ENCODE peak calls at places on chromosomes 3 and 15, in four cellular contexts. One of them, this sample, is unnamed.

GRCh38 chr15:29942144-29942543 is 119.9 kb upstream of the TJP1 start:
- DNase-seq in AG04450: no peak
- DNase-seq in mammary epithelial cell: no peak
- DNase-seq in heart right ventricle: no peak
- DNase-seq in this sample: no peak

GRCh38 chr15:97867870-97868269 is 92.6 kb upstream of the ARRDC4 start:
- DNase-seq in AG04450: no peak
- DNase-seq in mammary epithelial cell: no peak
- DNase-seq in heart right ventricle: no peak
- DNase-seq in this sample: no peak

GRCh38 chr3:52892625-52893311 is 4.6 kb downstream of the STIMATE start:
- DNase-seq in AG04450: no peak
- DNase-seq in mammary epithelial cell: no peak
- DNase-seq in heart right ventricle: no peak
- DNase-seq in this sample: no peak

GRCh38 chr3:99409961-99410360 is 228.4 kb upstream of the COL8A1 start:
- DNase-seq in AG04450: no peak
- DNase-seq in mammary epithelial cell: no peak
- DNase-seq in heart right ventricle: no peak
- DNase-seq in this sample: no peak

GRCh38 chr3:120566243-120566980 is 29.7 kb upstream of the NDUFB4 start:
- DNase-seq in AG04450: no peak
- DNase-seq in mammary epithelial cell: no peak
- DNase-seq in heart right ventricle: no peak
- DNase-seq in this sample: no peak

GRCh38 chr3:147407495-147408179 is 1.3 kb upstream of the ZIC4 start:
- DNase-seq in AG04450: no peak
- DNase-seq in mammary epithelial cell: no peak
- DNase-seq in heart right ventricle: no peak
- DNase-seq in this sample: no peak

GRCh38 chr3:115438799-115439198 is 184.5 kb upstream of the GAP43 start:
- DNase-seq in AG04450: no peak
- DNase-seq in mammary epithelial cell: no peak
- DNase-seq in heart right ventricle: no peak
- DNase-seq in this sample: no peak

GRCh38 chr15:35455201-35455600 is 90.8 kb downstream of the DPH6 start:
- DNase-seq in AG04450: no peak
- DNase-seq in mammary epithelial cell: no peak
- DNase-seq in heart right ventricle: no peak
- DNase-seq in this sample: peak; percentile 23

GRCh38 chr3:197353867-197354180 is 55.4 kb upstream of the DLG1 start:
- DNase-seq in AG04450: no peak
- DNase-seq in mammary epithelial cell: no peak
- DNase-seq in heart right ventricle: no peak
- DNase-seq in this sample: peak; percentile 10

GRCh38 chr3:67389176-67389575 is 265.2 kb downstream of the SUCLG2 start:
- DNase-seq in AG04450: no peak
- DNase-seq in mammary epithelial cell: no peak
- DNase-seq in heart right ventricle: no peak
- DNase-seq in this sample: no peak

GRCh38 chr3:136882575-136882974 is 20.6 kb downstream of the NCK1 start:
- DNase-seq in AG04450: no peak
- DNase-seq in mammary epithelial cell: no peak
- DNase-seq in heart right ventricle: no peak
- DNase-seq in this sample: no peak

GRCh38 chr3:197241173-197241572 is 57.2 kb downstream of the DLG1 start:
- DNase-seq in AG04450: no peak
- DNase-seq in mammary epithelial cell: no peak
- DNase-seq in heart right ventricle: no peak
- DNase-seq in this sample: no peak

GRCh38 chr15:66864086-66864830 is 162.2 kb downstream of the SMAD6 start:
- DNase-seq in AG04450: no peak
- DNase-seq in mammary epithelial cell: no peak
- DNase-seq in heart right ventricle: no peak
- DNase-seq in this sample: no peak

GRCh38 chr15:65069779-65070546 is 2.2 kb upstream of the RASL12 start:
- DNase-seq in AG04450: no peak
- DNase-seq in mammary epithelial cell: no peak
- DNase-seq in heart right ventricle: peak; percentile 36
- DNase-seq in this sample: no peak

GRCh38 chr3:127899769-127900168 is 15.3 kb upstream of the KBTBD12 start:
- DNase-seq in AG04450: no peak
- DNase-seq in mammary epithelial cell: no peak
- DNase-seq in heart right ventricle: no peak
- DNase-seq in this sample: no peak

GRCh38 chr3:184715943-184716651 is 4.2 kb upstream of the MAGEF1 start:
- DNase-seq in AG04450: no peak
- DNase-seq in mammary epithelial cell: no peak
- DNase-seq in heart right ventricle: no peak
- DNase-seq in this sample: peak; percentile 82

GRCh38 chr3:140863481-140864084 is 78.1 kb upstream of the SLC25A36 start:
- DNase-seq in AG04450: no peak
- DNase-seq in mammary epithelial cell: peak; percentile 43
- DNase-seq in heart right ventricle: peak; percentile 58
- DNase-seq in this sample: peak; percentile 33

GRCh38 chr3:156906275-156906674 is 80.1 kb downstream of the LEKR1 start:
- DNase-seq in AG04450: no peak
- DNase-seq in mammary epithelial cell: no peak
- DNase-seq in heart right ventricle: no peak
- DNase-seq in this sample: no peak

GRCh38 chr3:142645236-142645793 is 49.1 kb downstream of the PLS1 start:
- DNase-seq in AG04450: no peak
- DNase-seq in mammary epithelial cell: peak; percentile 92
- DNase-seq in heart right ventricle: no peak
- DNase-seq in this sample: peak; percentile 29

GRCh38 chr3:43417133-43417532 is 130.8 kb downstream of the SNRK start:
- DNase-seq in AG04450: no peak
- DNase-seq in mammary epithelial cell: no peak
- DNase-seq in heart right ventricle: no peak
- DNase-seq in this sample: no peak

GRCh38 chr15:31267161-31268107 is 59.2 kb upstream of the KLF13 start:
- DNase-seq in AG04450: no peak
- DNase-seq in mammary epithelial cell: no peak
- DNase-seq in heart right ventricle: peak; percentile 2
- DNase-seq in this sample: no peak

GRCh38 chr15:77033417-77033728 is 37.5 kb downstream of the TSPAN3 start:
- DNase-seq in AG04450: no peak
- DNase-seq in mammary epithelial cell: no peak
- DNase-seq in heart right ventricle: no peak
- DNase-seq in this sample: no peak

GRCh38 chr15:25065286-25065685 is 110.5 kb downstream of the SNRPN start:
- DNase-seq in AG04450: no peak
- DNase-seq in mammary epithelial cell: no peak
- DNase-seq in heart right ventricle: no peak
- DNase-seq in this sample: no peak

GRCh38 chr15:25068696-25069095 is 113.9 kb downstream of the SNRPN start:
- DNase-seq in AG04450: no peak
- DNase-seq in mammary epithelial cell: no peak
- DNase-seq in heart right ventricle: no peak
- DNase-seq in this sample: no peak

GRCh38 chr15:25065876-25066275 is 111.1 kb downstream of the SNRPN start:
- DNase-seq in AG04450: no peak
- DNase-seq in mammary epithelial cell: no peak
- DNase-seq in heart right ventricle: no peak
- DNase-seq in this sample: no peak

GRCh38 chr15:25066708-25067107 is 111.9 kb downstream of the SNRPN start:
- DNase-seq in AG04450: no peak
- DNase-seq in mammary epithelial cell: no peak
- DNase-seq in heart right ventricle: no peak
- DNase-seq in this sample: no peak

GRCh38 chr15:25067725-25068309 is 113.0 kb downstream of the SNRPN start:
- DNase-seq in AG04450: no peak
- DNase-seq in mammary epithelial cell: no peak
- DNase-seq in heart right ventricle: no peak
- DNase-seq in this sample: no peak
- H3K9me3 ChIP-seq in AG04450: peaks cover 100% of the 10 kb centered on the region
- H3K9me3 ChIP-seq in mammary epithelial cell: peaks cover 99% of the 10 kb centered on the region
- H3K9me3 ChIP-seq in heart right ventricle: peaks cover 100% of the 10 kb centered on the region
- H3K9me3 ChIP-seq in this sample: peaks cover 60% of the 10 kb centered on the region

GRCh38 chr15:23690015-23690414 is 2.9 kb upstream of the NDN start:
- DNase-seq in AG04450: no peak
- DNase-seq in mammary epithelial cell: no peak
- DNase-seq in heart right ventricle: no peak
- DNase-seq in this sample: no peak
- H3K9me3 ChIP-seq in AG04450: peaks cover 12% of the 10 kb centered on the region
- H3K9me3 ChIP-seq in mammary epithelial cell: peaks cover 42% of the 10 kb centered on the region
- H3K9me3 ChIP-seq in heart right ventricle: no peaks in the 10 kb centered on the region
- H3K9me3 ChIP-seq in this sample: no peaks in the 10 kb centered on the region

GRCh38 chr3:100465871-100466777 is 26.3 kb upstream of the TMEM45A start:
- DNase-seq in AG04450: no peak
- DNase-seq in mammary epithelial cell: no peak
- DNase-seq in heart right ventricle: no peak
- DNase-seq in this sample: no peak
- H3K9me3 ChIP-seq in AG04450: peaks cover 3% of the 10 kb centered on the region
- H3K9me3 ChIP-seq in mammary epithelial cell: peaks cover 14% of the 10 kb centered on the region
- H3K9me3 ChIP-seq in heart right ventricle: no peaks in the 10 kb centered on the region
- H3K9me3 ChIP-seq in this sample: no peaks in the 10 kb centered on the region

GRCh38 chr15:26449296-26449695 is 323.6 kb downstream of the GABRB3 start:
- DNase-seq in AG04450: no peak
- DNase-seq in mammary epithelial cell: peak; percentile 1
- DNase-seq in heart right ventricle: no peak
- DNase-seq in this sample: peak; percentile 85

GRCh38 chr15:26453914-26454313 is 319.0 kb downstream of the GABRB3 start:
- DNase-seq in AG04450: no peak
- DNase-seq in mammary epithelial cell: no peak
- DNase-seq in heart right ventricle: no peak
- DNase-seq in this sample: no peak

GRCh38 chr15:26455828-26456227 is 317.0 kb downstream of the GABRB3 start:
- DNase-seq in AG04450: no peak
- DNase-seq in mammary epithelial cell: no peak
- DNase-seq in heart right ventricle: no peak
- DNase-seq in this sample: no peak

GRCh38 chr15:26451995-26452394 is 320.9 kb downstream of the GABRB3 start:
- DNase-seq in AG04450: no peak
- DNase-seq in mammary epithelial cell: no peak
- DNase-seq in heart right ventricle: no peak
- DNase-seq in this sample: no peak
- H3K9me3 ChIP-seq in AG04450: peaks cover 36% of the 10 kb centered on the region
- H3K9me3 ChIP-seq in mammary epithelial cell: peaks cover 32% of the 10 kb centered on the region
- H3K9me3 ChIP-seq in heart right ventricle: no peaks in the 10 kb centered on the region
- H3K9me3 ChIP-seq in this sample: no peaks in the 10 kb centered on the region

GRCh38 chr3:77682162-77682561 is 642.3 kb downstream of the ROBO2 start:
- DNase-seq in AG04450: no peak
- DNase-seq in mammary epithelial cell: no peak
- DNase-seq in heart right ventricle: no peak
- DNase-seq in this sample: peak; percentile 11

GRCh38 chr3:77687545-77687944 is 647.6 kb downstream of the ROBO2 start:
- DNase-seq in AG04450: no peak
- DNase-seq in mammary epithelial cell: no peak
- DNase-seq in heart right ventricle: no peak
- DNase-seq in this sample: no peak

GRCh38 chr3:77690284-77690869 is 650.5 kb downstream of the ROBO2 start:
- DNase-seq in AG04450: no peak
- DNase-seq in mammary epithelial cell: no peak
- DNase-seq in heart right ventricle: no peak
- DNase-seq in this sample: no peak

GRCh38 chr3:77684115-77684514 is 644.2 kb downstream of the ROBO2 start:
- DNase-seq in AG04450: no peak
- DNase-seq in mammary epithelial cell: no peak
- DNase-seq in heart right ventricle: no peak
- DNase-seq in this sample: no peak

GRCh38 chr3:77686560-77686959 is 646.7 kb downstream of the ROBO2 start:
- DNase-seq in AG04450: no peak
- DNase-seq in mammary epithelial cell: no peak
- DNase-seq in heart right ventricle: no peak
- DNase-seq in this sample: no peak
- H3K9me3 ChIP-seq in AG04450: no peaks in the 10 kb centered on the region
- H3K9me3 ChIP-seq in mammary epithelial cell: peaks cover 3% of the 10 kb centered on the region
- H3K9me3 ChIP-seq in heart right ventricle: peaks cover 10% of the 10 kb centered on the region
- H3K9me3 ChIP-seq in this sample: no peaks in the 10 kb centered on the region

DNA sequence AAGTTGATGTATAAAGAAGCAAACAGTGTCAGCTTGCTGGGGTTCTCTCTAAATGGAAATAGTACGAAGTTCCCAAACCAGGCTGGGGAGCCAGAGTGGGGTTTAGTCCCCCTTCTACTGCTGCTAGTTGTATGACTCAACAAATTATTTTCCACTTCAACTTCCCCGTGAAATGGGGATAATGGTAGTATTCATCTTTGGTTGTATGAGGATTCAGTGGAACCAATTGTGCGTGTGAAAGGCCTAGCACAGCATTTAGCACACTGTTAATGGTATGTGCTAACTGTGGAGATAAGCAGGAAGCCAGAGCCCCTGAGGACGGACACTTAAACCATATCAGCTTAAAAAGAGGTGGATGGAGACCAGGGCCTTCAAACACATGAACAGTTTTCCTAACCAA is 4.2 kb downstream of the SORD start:
- DNase-seq in AG04450: no peak
- DNase-seq in mammary epithelial cell: no peak
- DNase-seq in heart right ventricle: no peak
- DNase-seq in this sample: peak; percentile 4
- H3K9me3 ChIP-seq in AG04450: peaks cover 3% of the 10 kb centered on the region
- H3K9me3 ChIP-seq in mammary epithelial cell: no peaks in the 10 kb centered on the region
- H3K9me3 ChIP-seq in heart right ventricle: no peaks in the 10 kb centered on the region
- H3K9me3 ChIP-seq in this sample: no peaks in the 10 kb centered on the region

GRCh38 chr15:25228261-25228660 is 210.6 kb downstream of the UBE3A start:
- DNase-seq in AG04450: no peak
- DNase-seq in mammary epithelial cell: no peak
- DNase-seq in heart right ventricle: no peak
- DNase-seq in this sample: no peak
- H3K9me3 ChIP-seq in AG04450: peaks cover 98% of the 10 kb centered on the region
- H3K9me3 ChIP-seq in mammary epithelial cell: peaks cover 71% of the 10 kb centered on the region
- H3K9me3 ChIP-seq in heart right ventricle: no peaks in the 10 kb centered on the region
- H3K9me3 ChIP-seq in this sample: no peaks in the 10 kb centered on the region

GRCh38 chr15:24966364-24967103 is 11.7 kb downstream of the SNRPN start:
- DNase-seq in AG04450: no peak
- DNase-seq in mammary epithelial cell: peak; percentile 75
- DNase-seq in heart right ventricle: no peak
- DNase-seq in this sample: no peak

GRCh38 chr15:24962880-24963279 is 8.1 kb downstream of the SNRPN start:
- DNase-seq in AG04450: no peak
- DNase-seq in mammary epithelial cell: no peak
- DNase-seq in heart right ventricle: no peak
- DNase-seq in this sample: no peak

GRCh38 chr15:24956131-24956838 is 1.5 kb downstream of the SNRPN start:
- DNase-seq in AG04450: peak; percentile 27
- DNase-seq in mammary epithelial cell: peak; percentile 61
- DNase-seq in heart right ventricle: peak; percentile 73
- DNase-seq in this sample: peak; percentile 76

GRCh38 chr15:24957691-24958090 is 2.9 kb downstream of the SNRPN start:
- DNase-seq in AG04450: no peak
- DNase-seq in mammary epithelial cell: no peak
- DNase-seq in heart right ventricle: no peak
- DNase-seq in this sample: no peak

GRCh38 chr15:24961967-24962366 is 7.2 kb downstream of the SNRPN start:
- DNase-seq in AG04450: no peak
- DNase-seq in mammary epithelial cell: no peak
- DNase-seq in heart right ventricle: no peak
- DNase-seq in this sample: no peak
- H3K9me3 ChIP-seq in AG04450: no peaks in the 10 kb centered on the region
- H3K9me3 ChIP-seq in mammary epithelial cell: peaks cover 2% of the 10 kb centered on the region
- H3K9me3 ChIP-seq in heart right ventricle: no peaks in the 10 kb centered on the region
- H3K9me3 ChIP-seq in this sample: no peaks in the 10 kb centered on the region